ENCODE peak calls at places on chromosomes 13 and 19, in nine cellular contexts. One of them, this sample, is unnamed.

GRCh38 chr13:40406405-40407138 is 259.9 kb downstream of the FOXO1 start:
- DNase-seq in choroid plexus epithelial cell: peak
- DNase-seq in PC-3: peak
- DNase-seq in body of pancreas: no peak
- DNase-seq in uterus: no peak
- DNase-seq in AG04450: peak
- DNase-seq in epithelial cell of esophagus: peak
- DNase-seq in HCT116: peak
- DNase-seq in omental fat pad: no peak
- DNase-seq in this sample: peak

GRCh38 chr13:33033361-33033812 is 17.2 kb downstream of the KL start:
- DNase-seq in choroid plexus epithelial cell: no peak
- DNase-seq in PC-3: no peak
- DNase-seq in body of pancreas: no peak
- DNase-seq in uterus: no peak
- DNase-seq in AG04450: no peak
- DNase-seq in epithelial cell of esophagus: no peak
- DNase-seq in HCT116: no peak
- DNase-seq in omental fat pad: no peak
- DNase-seq in this sample: no peak

GRCh38 chr19:5691205-5691929 is 1.3 kb downstream of the RPL36 start:
- DNase-seq in choroid plexus epithelial cell: peak
- DNase-seq in PC-3: peak
- DNase-seq in body of pancreas: peak
- DNase-seq in uterus: peak
- DNase-seq in AG04450: no peak
- DNase-seq in epithelial cell of esophagus: peak
- DNase-seq in HCT116: no peak
- DNase-seq in omental fat pad: no peak
- DNase-seq in this sample: no peak

GRCh38 chr19:2357279-2358206 is 2.5 kb upstream of the TMPRSS9 start:
- DNase-seq in choroid plexus epithelial cell: no peak
- DNase-seq in PC-3: no peak
- DNase-seq in body of pancreas: no peak
- DNase-seq in uterus: no peak
- DNase-seq in AG04450: no peak
- DNase-seq in epithelial cell of esophagus: no peak
- DNase-seq in HCT116: no peak
- DNase-seq in omental fat pad: no peak
- DNase-seq in this sample: no peak

GRCh38 chr19:2487090-2487489 is 11.2 kb downstream of the GADD45B start:
- DNase-seq in choroid plexus epithelial cell: no peak
- DNase-seq in PC-3: no peak
- DNase-seq in body of pancreas: no peak
- DNase-seq in uterus: no peak
- DNase-seq in AG04450: no peak
- DNase-seq in epithelial cell of esophagus: no peak
- DNase-seq in HCT116: no peak
- DNase-seq in omental fat pad: no peak
- DNase-seq in this sample: no peak

GRCh38 chr13:99949657-99950413 is 21.7 kb downstream of the ZIC5 start:
- DNase-seq in choroid plexus epithelial cell: peak
- DNase-seq in PC-3: no peak
- DNase-seq in body of pancreas: no peak
- DNase-seq in uterus: no peak
- DNase-seq in AG04450: no peak
- DNase-seq in epithelial cell of esophagus: no peak
- DNase-seq in HCT116: no peak
- DNase-seq in omental fat pad: no peak
- DNase-seq in this sample: no peak

GRCh38 chr19:12641456-12641855 is 25.1 kb downstream of the MAN2B1 start:
- DNase-seq in choroid plexus epithelial cell: no peak
- DNase-seq in PC-3: no peak
- DNase-seq in body of pancreas: no peak
- DNase-seq in uterus: no peak
- DNase-seq in AG04450: no peak
- DNase-seq in epithelial cell of esophagus: no peak
- DNase-seq in HCT116: no peak
- DNase-seq in omental fat pad: no peak
- DNase-seq in this sample: no peak

GRCh38 chr19:13169769-13170168 is 19.6 kb downstream of the IER2 start:
- DNase-seq in choroid plexus epithelial cell: no peak
- DNase-seq in PC-3: peak
- DNase-seq in body of pancreas: peak
- DNase-seq in uterus: no peak
- DNase-seq in AG04450: no peak
- DNase-seq in epithelial cell of esophagus: peak
- DNase-seq in HCT116: peak
- DNase-seq in omental fat pad: no peak
- DNase-seq in this sample: peak

GRCh38 chr13:83881917-83882625 is at the start of gene SLITRK1:
- DNase-seq in choroid plexus epithelial cell: peak
- DNase-seq in PC-3: no peak
- DNase-seq in body of pancreas: peak
- DNase-seq in uterus: no peak
- DNase-seq in AG04450: peak
- DNase-seq in epithelial cell of esophagus: peak
- DNase-seq in HCT116: no peak
- DNase-seq in omental fat pad: peak
- DNase-seq in this sample: peak

GRCh38 chr19:29372461-29372860 is 153.3 kb upstream of the VSTM2B start:
- DNase-seq in choroid plexus epithelial cell: no peak
- DNase-seq in PC-3: no peak
- DNase-seq in body of pancreas: no peak
- DNase-seq in uterus: no peak
- DNase-seq in AG04450: no peak
- DNase-seq in epithelial cell of esophagus: no peak
- DNase-seq in HCT116: no peak
- DNase-seq in omental fat pad: no peak
- DNase-seq in this sample: no peak

GRCh38 chr19:45498411-45499195 is at the start of gene PPM1N:
- DNase-seq in choroid plexus epithelial cell: no peak
- DNase-seq in PC-3: peak
- DNase-seq in body of pancreas: no peak
- DNase-seq in uterus: no peak
- DNase-seq in AG04450: no peak
- DNase-seq in epithelial cell of esophagus: no peak
- DNase-seq in HCT116: no peak
- DNase-seq in omental fat pad: no peak
- DNase-seq in this sample: no peak
- TF ChIP-seq CTCF in choroid plexus epithelial cell: no peak
- TF ChIP-seq CTCF in PC-3: peak
- TF ChIP-seq CTCF in body of pancreas: no peak
- TF ChIP-seq CTCF in uterus: no peak
- TF ChIP-seq CTCF in AG04450: no peak
- TF ChIP-seq CTCF in epithelial cell of esophagus: no peak
- TF ChIP-seq CTCF in HCT116: no peak
- TF ChIP-seq CTCF in omental fat pad: no peak
- TF ChIP-seq CTCF in this sample: peak

GRCh38 chr19:23070353-23070781 is 46.5 kb upstream of the ZNF730 start:
- DNase-seq in choroid plexus epithelial cell: peak
- DNase-seq in PC-3: no peak
- DNase-seq in body of pancreas: peak
- DNase-seq in uterus: peak
- DNase-seq in AG04450: no peak
- DNase-seq in epithelial cell of esophagus: peak
- DNase-seq in HCT116: no peak
- DNase-seq in omental fat pad: no peak
- DNase-seq in this sample: no peak
- TF ChIP-seq CTCF in choroid plexus epithelial cell: peak
- TF ChIP-seq CTCF in PC-3: peak
- TF ChIP-seq CTCF in body of pancreas: peak
- TF ChIP-seq CTCF in uterus: peak
- TF ChIP-seq CTCF in AG04450: peak
- TF ChIP-seq CTCF in epithelial cell of esophagus: peak
- TF ChIP-seq CTCF in HCT116: no peak
- TF ChIP-seq CTCF in omental fat pad: no peak
- TF ChIP-seq CTCF in this sample: peak

DNA sequence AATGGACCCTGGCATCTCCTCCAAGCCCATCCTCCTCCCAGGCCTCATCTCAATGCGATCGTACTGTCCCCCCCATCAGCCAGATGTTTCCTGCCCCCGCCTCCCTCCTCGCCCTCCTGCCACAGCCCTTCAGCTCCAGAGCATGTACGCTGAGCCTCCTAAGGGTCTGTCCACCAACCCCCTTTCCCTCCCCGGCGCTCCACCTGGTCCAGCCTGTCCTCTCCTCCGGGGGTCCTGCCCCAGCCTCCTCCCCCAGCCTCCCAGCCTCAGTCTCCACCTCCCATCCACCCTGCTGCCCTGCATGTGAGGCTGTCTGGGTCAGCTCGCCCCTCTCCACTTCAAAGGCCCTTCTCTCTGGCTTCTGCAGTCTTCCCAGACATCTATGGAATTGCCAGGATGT is 4.5 kb downstream of the SIRT2 start:
- DNase-seq in choroid plexus epithelial cell: no peak
- DNase-seq in PC-3: no peak
- DNase-seq in body of pancreas: no peak
- DNase-seq in uterus: no peak
- DNase-seq in AG04450: no peak
- DNase-seq in epithelial cell of esophagus: no peak
- DNase-seq in HCT116: no peak
- DNase-seq in omental fat pad: no peak
- DNase-seq in this sample: no peak
- TF ChIP-seq CTCF in choroid plexus epithelial cell: no peak
- TF ChIP-seq CTCF in PC-3: no peak
- TF ChIP-seq CTCF in body of pancreas: no peak
- TF ChIP-seq CTCF in uterus: no peak
- TF ChIP-seq CTCF in AG04450: no peak
- TF ChIP-seq CTCF in epithelial cell of esophagus: no peak
- TF ChIP-seq CTCF in HCT116: no peak
- TF ChIP-seq CTCF in omental fat pad: no peak
- TF ChIP-seq CTCF in this sample: no peak

DNA sequence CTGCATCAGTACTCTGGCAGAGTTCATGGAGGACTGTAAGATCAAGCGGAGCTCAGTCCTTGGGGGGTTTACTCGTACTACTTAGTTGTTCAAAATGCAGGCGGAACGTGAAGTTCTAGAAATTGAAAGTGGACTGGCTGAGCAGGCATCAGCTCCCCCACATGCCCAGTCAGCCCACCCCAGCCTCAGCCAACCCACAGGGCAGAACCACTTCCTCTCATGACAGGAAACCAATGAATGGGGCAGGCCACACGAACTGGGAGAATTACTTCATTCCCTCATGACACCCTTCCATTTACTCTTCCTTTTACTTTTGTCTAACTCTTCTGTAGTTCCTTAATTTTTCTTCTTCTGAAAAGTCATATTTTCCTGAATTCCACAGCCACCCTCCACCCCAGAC is 71.9 kb downstream of the FLT1 start:
- DNase-seq in choroid plexus epithelial cell: no peak
- DNase-seq in PC-3: no peak
- DNase-seq in body of pancreas: no peak
- DNase-seq in uterus: no peak
- DNase-seq in AG04450: no peak
- DNase-seq in epithelial cell of esophagus: no peak
- DNase-seq in HCT116: no peak
- DNase-seq in omental fat pad: no peak
- DNase-seq in this sample: no peak
- TF ChIP-seq CTCF in choroid plexus epithelial cell: no peak
- TF ChIP-seq CTCF in PC-3: no peak
- TF ChIP-seq CTCF in body of pancreas: no peak
- TF ChIP-seq CTCF in uterus: no peak
- TF ChIP-seq CTCF in AG04450: no peak
- TF ChIP-seq CTCF in epithelial cell of esophagus: no peak
- TF ChIP-seq CTCF in HCT116: no peak
- TF ChIP-seq CTCF in omental fat pad: no peak
- TF ChIP-seq CTCF in this sample: no peak

DNA sequence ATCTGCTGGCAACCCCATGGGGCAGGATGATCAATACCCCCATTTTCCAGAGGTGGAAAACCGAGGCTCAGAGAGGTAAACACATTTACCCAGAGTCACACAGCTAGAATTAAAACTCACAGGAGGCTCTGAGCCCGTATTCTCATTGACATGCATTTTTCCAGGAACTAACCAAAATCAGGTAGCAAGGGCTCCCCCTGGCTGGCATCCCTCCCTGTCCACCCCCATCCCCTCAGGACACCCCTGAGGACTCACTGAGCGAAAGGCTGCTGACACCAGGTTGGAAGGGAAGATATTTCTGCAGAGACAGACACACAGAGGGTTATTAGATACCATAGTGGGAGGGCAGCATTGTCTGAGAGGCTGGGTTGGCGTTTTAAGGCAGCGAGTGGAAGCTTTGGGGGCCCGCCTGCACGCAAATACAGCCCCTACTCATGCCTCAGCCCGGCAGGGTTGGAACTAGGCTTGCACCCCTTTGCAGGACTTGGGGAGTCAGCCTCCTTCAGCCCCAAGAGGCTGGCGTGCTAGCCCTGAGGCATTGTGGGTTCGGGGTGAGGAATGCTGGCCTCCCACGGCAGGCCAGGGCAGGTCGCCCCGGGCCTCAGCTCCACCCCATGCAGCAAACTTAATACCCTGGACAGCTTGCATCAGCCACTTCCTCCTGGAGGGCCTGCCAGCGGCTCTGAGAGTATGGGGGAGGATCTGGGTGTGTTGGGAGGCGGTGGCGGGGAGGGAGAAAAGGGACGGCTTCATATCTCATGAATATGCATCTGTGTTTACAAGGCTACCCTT is 3.9 kb downstream of the SLC1A5 start:
- DNase-seq in choroid plexus epithelial cell: peak
- DNase-seq in PC-3: peak
- DNase-seq in body of pancreas: peak
- DNase-seq in uterus: peak
- DNase-seq in AG04450: peak
- DNase-seq in epithelial cell of esophagus: peak
- DNase-seq in HCT116: peak
- DNase-seq in omental fat pad: peak
- DNase-seq in this sample: peak
- TF ChIP-seq CTCF in choroid plexus epithelial cell: peak
- TF ChIP-seq CTCF in PC-3: peak
- TF ChIP-seq CTCF in body of pancreas: no peak
- TF ChIP-seq CTCF in uterus: peak
- TF ChIP-seq CTCF in AG04450: peak
- TF ChIP-seq CTCF in epithelial cell of esophagus: peak
- TF ChIP-seq CTCF in HCT116: peak
- TF ChIP-seq CTCF in omental fat pad: no peak
- TF ChIP-seq CTCF in this sample: peak

GRCh38 chr19:53659292-53659691 is 27.5 kb downstream of the DPRX start:
- DNase-seq in choroid plexus epithelial cell: peak
- DNase-seq in PC-3: peak
- DNase-seq in body of pancreas: no peak
- DNase-seq in uterus: no peak
- DNase-seq in AG04450: no peak
- DNase-seq in epithelial cell of esophagus: peak
- DNase-seq in HCT116: no peak
- DNase-seq in omental fat pad: no peak
- DNase-seq in this sample: no peak
- TF ChIP-seq CTCF in choroid plexus epithelial cell: peak
- TF ChIP-seq CTCF in PC-3: peak
- TF ChIP-seq CTCF in body of pancreas: no peak
- TF ChIP-seq CTCF in uterus: no peak
- TF ChIP-seq CTCF in AG04450: no peak
- TF ChIP-seq CTCF in epithelial cell of esophagus: peak
- TF ChIP-seq CTCF in HCT116: no peak
- TF ChIP-seq CTCF in omental fat pad: no peak
- TF ChIP-seq CTCF in this sample: peak